ENCODE peak calls at places on chromosomes 11 and 22, in eight cellular contexts. X is mesothelial cell of epicardium; V is activated CD8-positive, alpha-beta memory T cell treated with anti-CD3 and anti-CD28 coated beads, Interleukin-2, amount 50 U/mL, for 4 hours; U is mucosa of descending colon; Z is activated T-cell treated with anti-CD3 and anti-CD28 coated beads for 1 hour; Q is H4; O is transverse colon; J is PC-3. C is an unnamed sample.

GRCh38 chr22:30940655-30941362 is 27.8 kb downstream of the MORC2 start:
- DNase-seq in X (no peak), V (peak; percentile 43), U (no peak), Z (peak; percentile 38), Q (no peak), O (no peak), J (no peak), C (no peak)

GRCh38 chr11:119361056-119361787 is 14.7 kb upstream of the MFRP start:
- DNase-seq in X (peak; percentile 73), V (no peak), U (peak; percentile 28), Z (no peak), Q (peak; percentile 48), O (no peak), J (peak; percentile 97), C (peak; percentile 73)

GRCh38 chr22:31585161-31585859 is 76.7 kb downstream of the PISD start:
- DNase-seq in X (no peak), V (no peak), U (no peak), Z (no peak), Q (no peak), O (no peak), J (no peak), C (no peak)

GRCh38 chr11:2169001-2169370 is 2.6 kb downstream of the TH start:
- DNase-seq in X (no peak), V (no peak), U (no peak), Z (no peak), Q (no peak), O (no peak), J (no peak), C (no peak)

GRCh38 chr11:6799402-6799801 is at the start of gene OR6A2:
- DNase-seq in X (no peak), V (no peak), U (no peak), Z (no peak), Q (no peak), O (no peak), J (peak; percentile 17), C (no peak)

GRCh38 chr22:35218079-35218478 is 39.2 kb upstream of the HMGXB4 start:
- DNase-seq in X (no peak), V (no peak), U (no peak), Z (no peak), Q (no peak), O (no peak), J (peak; percentile 5), C (no peak)

GRCh38 chr11:128424271-128424709 is 163.1 kb downstream of the ETS1 start:
- DNase-seq in X (no peak), V (no peak), U (peak; percentile 44), Z (no peak), Q (no peak), O (no peak), J (no peak), C (no peak)

GRCh38 chr11:117200813-117201515 is 1.8 kb downstream of the TAGLN start:
- DNase-seq in X (no peak), V (no peak), U (peak; percentile 15), Z (no peak), Q (no peak), O (no peak), J (no peak), C (no peak)

GRCh38 chr11:73907191-73907590 is 30.4 kb downstream of the PAAF1 start:
- DNase-seq in X (no peak), V (no peak), U (no peak), Z (no peak), Q (peak; percentile 25), O (no peak), J (peak; percentile 88), C (no peak)

GRCh38 chr11:7577883-7578242 is 64.1 kb downstream of the PPFIBP2 start:
- DNase-seq in X (no peak), V (no peak), U (no peak), Z (no peak), Q (no peak), O (no peak), J (peak; percentile 48), C (no peak)

GRCh38 chr22:36901411-36902142 is 11.9 kb upstream of the CSF2RB start:
- DNase-seq in X (no peak), V (no peak), U (no peak), Z (no peak), Q (no peak), O (peak; percentile 35), J (no peak), C (no peak)

GRCh38 chr11:116603783-116604323 is 168.9 kb downstream of the BUD13 start:
- DNase-seq in X (peak; percentile 11), V (no peak), U (no peak), Z (no peak), Q (no peak), O (no peak), J (no peak), C (no peak)

GRCh38 chr22:42169055-42169469 is 38.5 kb upstream of the CYP2D6 start:
- DNase-seq in X (peak; percentile 81), V (peak; percentile 70), U (peak; percentile 75), Z (peak; percentile 57), Q (peak; percentile 57), O (peak; percentile 72), J (peak; percentile 64), C (peak; percentile 75)

GRCh38 chr11:10380921-10381320 is 74.1 kb upstream of the AMPD3 start:
- DNase-seq in X (no peak), V (no peak), U (no peak), Z (no peak), Q (no peak), O (no peak), J (no peak), C (no peak)

GRCh38 chr11:88338223-88338661 is 706 bp upstream of the CTSC start:
- DNase-seq in X (no peak), V (peak; percentile 43), U (peak; percentile 52), Z (peak; percentile 22), Q (peak; percentile 80), O (peak; percentile 60), J (peak; percentile 69), C (peak; percentile 57)

GRCh38 chr11:65362320-65362931 is 7.9 kb downstream of the TIGD3 start:
- DNase-seq in X (no peak), V (no peak), U (no peak), Z (no peak), Q (no peak), O (peak; percentile 60), J (no peak), C (no peak)

GRCh38 chr22:35726398-35726797 is 8.7 kb downstream of the APOL5 start:
- DNase-seq in X (no peak), V (no peak), U (no peak), Z (no peak), Q (no peak), O (no peak), J (no peak), C (no peak)

GRCh38 chr11:29782447-29782846 is 234.4 kb downstream of the KCNA4 start:
- DNase-seq in X (no peak), V (no peak), U (no peak), Z (no peak), Q (no peak), O (no peak), J (no peak), C (no peak)

GRCh38 chr11:68077617-68078592 is 39.1 kb downstream of the TCIRG1 start:
- DNase-seq in X (no peak), V (no peak), U (no peak), Z (no peak), Q (no peak), O (no peak), J (no peak), C (no peak)

GRCh38 chr11:11980841-11981308 is 27.6 kb downstream of the DKK3 start:
- DNase-seq in X (no peak), V (no peak), U (no peak), Z (no peak), Q (no peak), O (no peak), J (no peak), C (no peak)

GRCh38 chr11:74819400-74819799 is 70.8 kb downstream of the RNF169 start:
- DNase-seq in X (no peak), V (no peak), U (no peak), Z (no peak), Q (no peak), O (no peak), J (no peak), C (no peak)

GRCh38 chr11:66326261-66327111 is 9.6 kb upstream of the CD248 start:
- DNase-seq in X (no peak), V (no peak), U (peak; percentile 43), Z (no peak), Q (no peak), O (no peak), J (peak; percentile 36), C (no peak)

GRCh38 chr11:115958089-115959000 is 454.1 kb upstream of the CADM1 start:
- DNase-seq in X (no peak), V (no peak), U (no peak), Z (no peak), Q (no peak), O (no peak), J (no peak), C (no peak)

GRCh38 chr11:128764617-128765095 is 70.8 kb downstream of the FLI1 start:
- DNase-seq in X (no peak), V (no peak), U (peak; percentile 52), Z (no peak), Q (no peak), O (peak; percentile 32), J (no peak), C (peak; percentile 93)

GRCh38 chr11:50188040-50188439 is 155.4 kb downstream of the OR4C45 start:
- DNase-seq in X (no peak), V (no peak), U (no peak), Z (no peak), Q (no peak), O (no peak), J (no peak), C (no peak)

GRCh38 chr11:12889243-12889642 is 119.9 kb upstream of the RASSF10 start:
- DNase-seq in X (no peak), V (no peak), U (no peak), Z (no peak), Q (peak; percentile 70), O (no peak), J (no peak), C (no peak)

GRCh38 chr22:35661377-35661937 is 13.2 kb downstream of the APOL6 start:
- DNase-seq in X (no peak), V (no peak), U (no peak), Z (no peak), Q (no peak), O (no peak), J (no peak), C (no peak)

GRCh38 chr11:86247608-86248007 is 3.1 kb downstream of the EED start:
- DNase-seq in X (no peak), V (no peak), U (no peak), Z (no peak), Q (no peak), O (peak; percentile 58), J (peak; percentile 73), C (no peak)

GRCh38 chr11:8041576-8041975 is 39.4 kb upstream of the TUB start:
- DNase-seq in X (no peak), V (no peak), U (no peak), Z (no peak), Q (no peak), O (no peak), J (no peak), C (no peak)

C was measured in body of pancreas.